ENCODE peak calls at places on chromosomes 5 and 9, in six cellular contexts. One of them, this sample, is unnamed.

GRCh38 chr9:131656356-131657030 is 83.4 kb downstream of the RAPGEF1 start:
- DNase-seq in suprapubic skin: peak; percentile 80
- DNase-seq in stomach: peak; percentile 62
- DNase-seq in transverse colon: peak; percentile 77
- DNase-seq in SK-N-SH: no peak
- DNase-seq in prostate gland: peak; percentile 36
- DNase-seq in this sample: peak; percentile 83

GRCh38 chr9:89792189-89793123 is 187.6 kb downstream of the GADD45G start:
- DNase-seq in transverse colon: no peak
- DNase-seq in SK-N-SH: no peak
- DNase-seq in prostate gland: no peak
- DNase-seq in suprapubic skin: peak; percentile 39
- DNase-seq in stomach: no peak
- DNase-seq in this sample: peak; percentile 28

GRCh38 chr5:102998224-102998623 is 121.7 kb downstream of the GIN1 start:
- DNase-seq in prostate gland: no peak
- DNase-seq in stomach: no peak
- DNase-seq in suprapubic skin: no peak
- DNase-seq in SK-N-SH: no peak
- DNase-seq in transverse colon: no peak
- DNase-seq in this sample: no peak

GRCh38 chr5:174234388-174234787 is 188.9 kb downstream of the NSG2 start:
- DNase-seq in prostate gland: no peak
- DNase-seq in stomach: no peak
- DNase-seq in transverse colon: no peak
- DNase-seq in suprapubic skin: no peak
- DNase-seq in SK-N-SH: no peak
- DNase-seq in this sample: no peak

GRCh38 chr9:86953181-86953580 is 5.9 kb upstream of the GAS1 start:
- DNase-seq in suprapubic skin: no peak
- DNase-seq in stomach: no peak
- DNase-seq in prostate gland: no peak
- DNase-seq in transverse colon: no peak
- DNase-seq in SK-N-SH: no peak
- DNase-seq in this sample: no peak

GRCh38 chr9:75147638-75148037 is 59.3 kb downstream of the OSTF1 start:
- DNase-seq in stomach: no peak
- DNase-seq in prostate gland: no peak
- DNase-seq in SK-N-SH: no peak
- DNase-seq in suprapubic skin: no peak
- DNase-seq in transverse colon: no peak
- DNase-seq in this sample: no peak

GRCh38 chr5:177301503-177302165 is 1.9 kb downstream of the RAB24 start:
- DNase-seq in suprapubic skin: peak; percentile 82
- DNase-seq in SK-N-SH: no peak
- DNase-seq in stomach: peak; percentile 67
- DNase-seq in prostate gland: peak; percentile 89
- DNase-seq in transverse colon: peak; percentile 86
- DNase-seq in this sample: peak; percentile 65

GRCh38 chr9:26169684-26170083 is 491.4 kb upstream of the TUSC1 start:
- DNase-seq in suprapubic skin: no peak
- DNase-seq in SK-N-SH: no peak
- DNase-seq in transverse colon: no peak
- DNase-seq in stomach: no peak
- DNase-seq in prostate gland: no peak
- DNase-seq in this sample: no peak

GRCh38 chr5:5432020-5432707 is 9.7 kb downstream of the ICE1 start:
- DNase-seq in stomach: no peak
- DNase-seq in suprapubic skin: no peak
- DNase-seq in transverse colon: no peak
- DNase-seq in prostate gland: no peak
- DNase-seq in SK-N-SH: no peak
- DNase-seq in this sample: no peak

GRCh38 chr5:69270827-69271226 is 36.1 kb downstream of the CDK7 start:
- DNase-seq in prostate gland: no peak
- DNase-seq in stomach: no peak
- DNase-seq in SK-N-SH: no peak
- DNase-seq in transverse colon: no peak
- DNase-seq in suprapubic skin: no peak
- DNase-seq in this sample: no peak
- H3K36me3 ChIP-seq in prostate gland: no peaks in the 10 kb centered on the region
- H3K36me3 ChIP-seq in stomach: no peaks in the 10 kb centered on the region
- H3K36me3 ChIP-seq in SK-N-SH: peaks cover 76% of the 10 kb centered on the region
- H3K36me3 ChIP-seq in transverse colon: peaks cover 33% of the 10 kb centered on the region
- H3K36me3 ChIP-seq in suprapubic skin: peaks cover 74% of the 10 kb centered on the region
- H3K36me3 ChIP-seq in this sample: peaks cover 8% of the 10 kb centered on the region

GRCh38 chr9:136726631-136727191 is 14.3 kb downstream of the DIPK1B start:
- DNase-seq in transverse colon: no peak
- DNase-seq in suprapubic skin: no peak
- DNase-seq in prostate gland: no peak
- DNase-seq in SK-N-SH: peak; percentile 73
- DNase-seq in stomach: no peak
- DNase-seq in this sample: no peak

GRCh38 chr9:136724772-136725171 is 12.4 kb downstream of the DIPK1B start:
- DNase-seq in stomach: no peak
- DNase-seq in prostate gland: no peak
- DNase-seq in SK-N-SH: no peak
- DNase-seq in transverse colon: no peak
- DNase-seq in suprapubic skin: no peak
- DNase-seq in this sample: no peak

GRCh38 chr9:136723989-136724388 is 11.6 kb downstream of the DIPK1B start:
- DNase-seq in transverse colon: no peak
- DNase-seq in SK-N-SH: no peak
- DNase-seq in stomach: no peak
- DNase-seq in prostate gland: no peak
- DNase-seq in suprapubic skin: no peak
- DNase-seq in this sample: no peak

GRCh38 chr9:136726118-136726517 is 13.7 kb downstream of the DIPK1B start:
- DNase-seq in transverse colon: no peak
- DNase-seq in SK-N-SH: no peak
- DNase-seq in prostate gland: no peak
- DNase-seq in suprapubic skin: no peak
- DNase-seq in stomach: no peak
- DNase-seq in this sample: no peak

GRCh38 chr9:136725612-136726011 is 13.2 kb downstream of the DIPK1B start:
- DNase-seq in SK-N-SH: no peak
- DNase-seq in prostate gland: peak; percentile 48
- DNase-seq in stomach: no peak
- DNase-seq in suprapubic skin: no peak
- DNase-seq in transverse colon: no peak
- DNase-seq in this sample: no peak
- H3K4me3 ChIP-seq in SK-N-SH: peak overlapping the region; percentile 83
- H3K4me3 ChIP-seq in prostate gland: no peak overlapping the region
- H3K4me3 ChIP-seq in stomach: peak overlapping the region; percentile 74
- H3K4me3 ChIP-seq in suprapubic skin: peak overlapping the region; percentile 92
- H3K4me3 ChIP-seq in transverse colon: no peak overlapping the region
- H3K4me3 ChIP-seq in this sample: no peak overlapping the region

DNA sequence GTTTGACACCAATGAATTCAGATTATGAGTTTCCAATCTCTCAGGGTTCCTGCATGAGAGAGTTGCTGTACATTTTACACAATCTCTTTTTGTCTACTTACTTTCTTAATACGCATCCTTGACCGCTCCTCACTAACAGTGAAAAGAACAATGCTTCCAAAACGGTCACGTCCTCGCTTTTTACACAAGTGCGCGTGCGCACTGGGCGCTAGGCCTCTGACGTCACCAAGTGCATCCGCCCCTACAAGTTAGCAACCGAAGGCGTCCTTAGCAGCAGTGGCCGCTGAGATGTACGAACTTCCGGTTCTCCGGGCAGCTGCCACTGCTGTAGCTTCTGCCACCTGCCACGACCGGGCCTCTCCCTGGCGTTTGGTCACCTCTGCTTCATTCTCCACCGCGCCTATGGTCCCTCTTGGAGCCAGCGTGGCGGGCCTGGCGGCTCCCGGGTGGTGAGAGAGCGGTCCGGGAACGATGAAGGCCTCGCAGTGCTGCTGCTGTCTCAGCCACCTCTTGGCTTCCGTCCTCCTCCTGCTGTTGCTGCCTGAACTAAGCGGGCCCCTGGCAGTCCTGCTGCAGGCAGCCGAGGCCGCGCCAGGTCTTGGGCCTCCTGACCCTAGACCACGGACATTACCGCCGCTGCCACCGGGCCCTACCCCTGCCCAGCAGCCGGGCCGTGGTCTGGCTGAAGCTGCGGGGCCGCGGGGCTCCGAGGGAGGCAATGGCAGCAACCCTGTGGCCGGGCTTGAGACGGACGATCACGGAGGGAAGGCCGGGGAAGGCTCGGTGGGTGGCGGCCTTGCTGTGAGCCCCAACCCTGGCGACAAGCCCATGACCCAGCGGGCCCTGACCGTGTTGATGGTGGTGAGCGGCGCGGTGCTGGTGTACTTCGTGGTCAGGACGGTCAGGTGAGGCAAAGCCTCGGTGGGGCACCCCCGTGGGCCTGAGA is at the start of gene FAM174A:
- DNase-seq in SK-N-SH: peak; percentile 88
- DNase-seq in stomach: peak; percentile 98
- DNase-seq in suprapubic skin: peak; percentile 97
- DNase-seq in prostate gland: peak; percentile 94
- DNase-seq in transverse colon: peak; percentile 97
- DNase-seq in this sample: peak; percentile 98
- TF ChIP-seq POLR2AphosphoS5 in SK-N-SH: peak; percentile 96
- TF ChIP-seq POLR2AphosphoS5 in stomach: peak; percentile 74
- TF ChIP-seq POLR2AphosphoS5 in suprapubic skin: no peak
- TF ChIP-seq POLR2AphosphoS5 in prostate gland: peak; percentile 96
- TF ChIP-seq POLR2AphosphoS5 in transverse colon: peak; percentile 71
- TF ChIP-seq POLR2AphosphoS5 in this sample: peak; percentile 88

GRCh38 chr5:76675364-76675763 is 40.6 kb upstream of the F2R start:
- DNase-seq in suprapubic skin: no peak
- DNase-seq in transverse colon: no peak
- DNase-seq in SK-N-SH: no peak
- DNase-seq in stomach: no peak
- DNase-seq in prostate gland: no peak
- DNase-seq in this sample: no peak
- H3K36me3 ChIP-seq in suprapubic skin: peaks cover 4% of the 10 kb centered on the region
- H3K36me3 ChIP-seq in transverse colon: peaks cover 8% of the 10 kb centered on the region
- H3K36me3 ChIP-seq in SK-N-SH: no peaks in the 10 kb centered on the region
- H3K36me3 ChIP-seq in stomach: no peaks in the 10 kb centered on the region
- H3K36me3 ChIP-seq in prostate gland: no peaks in the 10 kb centered on the region
- H3K36me3 ChIP-seq in this sample: no peaks in the 10 kb centered on the region

This sample was measured in sigmoid colon.